ENCODE peak calls at places on chromosome 4, in six cellular contexts. X is OCI-LY7; M is GM23338; N is osteoblast; P is kidney; I is CD4-positive, CD25-positive, alpha-beta regulatory T cell. F is an unnamed sample. For H3K36me3, the result is how much of the 10 kb centered on the place peaks cover.

GRCh38 chr4:37802068-37802666 is 24.3 kb upstream of the PGM2 start:
- DNase-seq in X (peak), M (peak), N (peak), P (no peak), I (no peak), F (peak)

GRCh38 chr4:142231787-142232186 is 595.4 kb downstream of the IL15 start:
- DNase-seq in X (no peak), M (no peak), N (no peak), P (no peak), I (no peak), F (no peak)

GRCh38 chr4:184280591-184281071 is 63.0 kb upstream of the ENPP6 start:
- DNase-seq in X (peak), M (no peak), N (no peak), P (no peak), I (peak), F (no peak)

GRCh38 chr4:121009578-121010338 is 62.6 kb downstream of the NDNF start:
- DNase-seq in X (no peak), M (no peak), N (no peak), P (no peak), I (no peak), F (no peak)

GRCh38 chr4:111836601-111837000 is 308.7 kb upstream of the FAM241A start:
- DNase-seq in X (no peak), M (no peak), N (no peak), P (no peak), I (no peak), F (no peak)

GRCh38 chr4:15855804-15856475 is 77.8 kb downstream of the CD38 start:
- DNase-seq in X (no peak), M (no peak), N (no peak), P (peak), I (no peak), F (no peak)

GRCh38 chr4:70269674-70270073 is 27.3 kb downstream of the CSN3 start:
- DNase-seq in X (no peak), M (peak), N (no peak), P (no peak), I (no peak), F (peak)

GRCh38 chr4:6902318-6903042 is 7.1 kb upstream of the TBC1D14 start:
- DNase-seq in X (no peak), M (no peak), N (no peak), P (no peak), I (no peak), F (peak)

GRCh38 chr4:129578336-129578735 is 482.4 kb downstream of the C4orf33 start:
- DNase-seq in X (no peak), M (no peak), N (no peak), P (no peak), I (no peak), F (no peak)

GRCh38 chr4:130333241-130333759 is 1237.3 kb downstream of the C4orf33 start:
- DNase-seq in X (no peak), M (no peak), N (no peak), P (no peak), I (no peak), F (no peak)

GRCh38 chr4:6494431-6495295 is 22.2 kb upstream of the PPP2R2C start:
- DNase-seq in X (no peak), M (no peak), N (no peak), P (no peak), I (no peak), F (no peak)

GRCh38 chr4:85776579-85776978 is 301.6 kb downstream of the ARHGAP24 start:
- DNase-seq in X (no peak), M (no peak), N (no peak), P (no peak), I (no peak), F (no peak)

GRCh38 chr4:149785686-149786431 is 29.8 kb downstream of the IQCM start:
- DNase-seq in X (no peak), M (peak), N (no peak), P (no peak), I (no peak), F (no peak)

GRCh38 chr4:8909548-8909947 is 37.9 kb upstream of the HMX1 start:
- DNase-seq in X (no peak), M (no peak), N (peak), P (no peak), I (no peak), F (no peak)

GRCh38 chr4:177339794-177340374 is 30.2 kb downstream of the NEIL3 start:
- DNase-seq in X (peak), M (peak), N (peak), P (no peak), I (no peak), F (peak)

GRCh38 chr4:16457944-16458343 is 231.7 kb upstream of the TAPT1 start:
- DNase-seq in X (no peak), M (no peak), N (peak), P (no peak), I (no peak), F (no peak)

DNA sequence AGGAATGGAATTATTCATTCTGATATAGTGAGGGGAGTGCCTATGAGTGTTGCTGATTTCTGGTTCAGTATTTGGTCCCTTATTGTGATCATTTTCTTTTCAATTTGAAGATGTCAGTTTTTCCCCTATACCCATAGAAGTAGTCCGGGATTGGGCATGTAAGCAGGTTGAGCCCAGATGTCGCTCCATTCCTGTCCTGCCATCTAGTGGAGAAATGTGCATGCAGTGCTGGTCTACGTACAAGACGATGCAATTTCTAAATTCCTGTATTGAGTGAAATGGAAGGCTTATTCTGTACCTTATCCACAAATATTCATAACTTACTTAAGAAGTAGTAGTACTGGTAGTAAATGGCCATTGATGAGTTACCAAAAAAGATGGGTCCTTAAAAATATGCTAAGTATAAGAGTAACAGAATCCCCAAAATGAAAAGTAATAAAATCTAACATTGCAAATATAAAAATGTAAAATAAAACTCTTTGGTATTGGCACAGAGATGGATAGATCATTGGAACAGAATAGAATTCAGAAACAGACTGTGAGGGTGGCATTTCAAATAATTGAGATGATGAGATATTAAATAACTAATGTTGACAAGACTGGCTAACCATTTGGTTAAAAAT is 60.9 kb downstream of the UGT8 start:
- DNase-seq in X (peak), M (peak), N (peak), P (no peak), I (no peak), F (peak)
- H3K27ac ChIP-seq in X (no peak), M (no peak), N (no peak), P (no peak), I (no peak), F (no peak)

GRCh38 chr4:186710521-186711119 is 13.0 kb downstream of the FAT1 start:
- DNase-seq in X (no peak), M (no peak), N (no peak), P (no peak), I (no peak), F (no peak)

GRCh38 chr4:186708554-186708953 is 15.1 kb downstream of the FAT1 start:
- DNase-seq in X (no peak), M (no peak), N (no peak), P (no peak), I (no peak), F (no peak)

GRCh38 chr4:186707996-186708395 is 15.7 kb downstream of the FAT1 start:
- DNase-seq in X (no peak), M (no peak), N (no peak), P (no peak), I (no peak), F (no peak)

GRCh38 chr4:186709509-186709908 is 14.1 kb downstream of the FAT1 start:
- DNase-seq in X (no peak), M (no peak), N (no peak), P (no peak), I (no peak), F (no peak)

GRCh38 chr4:186707574-186707973 is 16.1 kb downstream of the FAT1 start:
- DNase-seq in X (no peak), M (no peak), N (no peak), P (no peak), I (no peak), F (no peak)
- H3K36me3 ChIP-seq in X (under half), M (under half), N (half or more), P (under half), I (under half), F (under half)

GRCh38 chr4:168304744-168305459 is 13.7 kb downstream of the DDX60 start:
- DNase-seq in X (no peak), M (no peak), N (peak), P (no peak), I (no peak), F (peak)

GRCh38 chr4:168306476-168306875 is 12.1 kb downstream of the DDX60 start:
- DNase-seq in X (no peak), M (no peak), N (no peak), P (no peak), I (no peak), F (no peak)

GRCh38 chr4:168308912-168309311 is 9.6 kb downstream of the DDX60 start:
- DNase-seq in X (no peak), M (no peak), N (no peak), P (no peak), I (no peak), F (no peak)

DNA sequence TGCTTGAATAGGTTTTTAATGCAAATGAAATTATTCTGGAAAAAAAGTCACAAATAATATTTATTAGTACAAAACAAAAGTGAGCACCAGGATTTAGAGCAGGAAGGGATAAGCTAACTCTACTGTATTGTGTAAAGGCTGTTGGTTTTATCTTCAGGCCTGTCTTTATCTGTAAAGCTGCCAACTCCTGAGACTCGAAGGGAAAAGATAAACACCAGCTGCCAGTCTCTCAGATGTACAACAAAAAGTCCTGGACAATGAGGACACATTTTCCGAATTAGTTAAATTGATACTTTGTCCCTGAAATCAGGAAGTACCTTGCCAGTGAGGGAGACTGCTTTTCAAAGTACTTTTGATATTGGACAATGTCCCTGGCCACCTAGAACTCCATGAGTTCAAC is 8.8 kb downstream of the DDX60 start:
- DNase-seq in X (no peak), M (peak), N (no peak), P (no peak), I (no peak), F (peak)
- H3K27ac ChIP-seq in X (no peak), M (no peak), N (no peak), P (no peak), I (no peak), F (peak)

DNA sequence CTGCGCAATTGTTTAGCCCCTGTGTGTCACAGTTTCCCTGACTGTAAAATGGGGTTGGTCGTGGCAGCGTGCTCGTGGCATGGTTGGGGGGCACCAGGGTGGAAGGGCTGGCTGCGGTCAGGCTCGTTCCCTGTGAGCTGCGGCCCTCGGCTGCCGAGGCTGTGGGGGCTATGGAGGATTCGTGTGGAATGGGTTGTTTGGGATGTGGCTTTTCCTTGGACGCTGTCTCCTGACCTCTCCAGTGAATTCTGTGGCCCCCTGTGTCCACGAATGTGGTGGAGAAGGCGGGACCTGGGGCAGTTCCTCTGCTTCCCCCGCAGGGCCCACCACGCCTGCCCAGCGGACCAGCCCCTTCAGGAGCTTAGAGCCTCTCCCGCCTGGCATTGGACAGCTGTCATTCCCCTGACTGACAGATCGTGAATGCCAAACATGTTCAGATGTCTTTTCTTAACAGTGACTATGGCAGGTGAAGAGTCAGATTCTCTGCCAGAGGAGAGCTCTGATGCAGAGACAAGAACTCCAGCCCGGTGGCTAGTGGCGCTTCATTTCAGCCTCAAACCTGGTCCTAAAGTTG is 17.2 kb upstream of the HGFAC start:
- DNase-seq in X (no peak), M (no peak), N (no peak), P (no peak), I (no peak), F (no peak)
- H3K36me3 ChIP-seq in X (under half), M (under half), N (under half), P (under half), I (under half), F (under half)

GRCh38 chr4:40206421-40206820 is 9.6 kb downstream of the RHOH start:
- DNase-seq in X (no peak), M (no peak), N (no peak), P (no peak), I (no peak), F (no peak)

GRCh38 chr4:40210776-40211175 is 13.9 kb downstream of the RHOH start:
- DNase-seq in X (no peak), M (no peak), N (no peak), P (no peak), I (no peak), F (no peak)

GRCh38 chr4:40212674-40213504 is 16.1 kb downstream of the RHOH start:
- DNase-seq in X (no peak), M (no peak), N (no peak), P (no peak), I (no peak), F (no peak)

GRCh38 chr4:40211224-40212185 is 14.7 kb downstream of the RHOH start:
- DNase-seq in X (no peak), M (no peak), N (no peak), P (no peak), I (no peak), F (no peak)

GRCh38 chr4:40209401-40209800 is 12.6 kb downstream of the RHOH start:
- DNase-seq in X (no peak), M (no peak), N (no peak), P (no peak), I (no peak), F (no peak)
- H3K27ac ChIP-seq in X (peak), M (no peak), N (no peak), P (no peak), I (peak), F (no peak)

DNA sequence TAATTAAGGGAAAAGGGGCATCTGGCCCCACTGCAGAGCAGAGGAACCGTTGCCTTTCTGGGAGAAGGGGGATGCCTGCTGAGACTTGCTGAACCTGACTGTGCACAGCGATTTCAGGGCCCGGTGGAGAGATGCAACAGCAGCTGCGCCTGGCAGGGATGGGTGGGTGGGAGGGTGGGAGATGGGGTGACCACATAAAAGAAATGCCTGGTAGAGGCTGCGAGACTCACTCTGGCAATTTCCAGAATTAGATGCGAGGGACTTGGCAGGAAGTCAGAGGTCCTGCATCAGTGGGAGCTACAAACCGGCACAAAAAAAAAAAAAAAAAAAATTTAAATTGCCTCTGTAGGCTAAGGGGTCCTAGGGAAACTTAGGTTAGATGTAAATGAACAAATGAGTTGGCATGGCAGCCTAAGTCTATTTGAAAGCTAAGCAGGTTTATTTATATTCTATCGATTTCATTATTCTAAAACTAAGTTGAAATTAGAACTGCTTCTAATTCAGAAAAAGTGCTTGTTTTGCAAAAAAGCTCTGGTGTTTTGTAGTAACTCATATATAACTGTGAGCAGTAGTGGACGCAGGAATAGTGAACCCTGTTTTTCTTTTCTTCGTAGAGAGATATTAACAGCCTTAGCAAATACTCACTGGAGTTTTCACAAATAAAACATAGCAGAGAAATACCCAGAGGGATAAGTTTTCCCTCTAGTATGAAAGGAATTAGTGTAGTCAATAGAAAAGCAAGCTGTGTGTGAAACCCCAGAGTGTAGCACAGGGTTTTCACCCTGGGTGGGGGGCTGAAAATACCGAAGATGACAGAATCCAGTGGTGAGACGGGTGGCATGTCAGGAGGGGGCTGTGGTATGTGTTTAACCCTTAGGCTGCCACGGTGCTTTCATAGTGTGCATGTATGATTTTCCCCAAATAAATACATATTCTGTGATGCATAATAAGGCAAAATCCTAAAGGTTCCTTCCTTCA is 130.1 kb downstream of the EGF start:
- DNase-seq in X (no peak), M (no peak), N (no peak), P (no peak), I (no peak), F (no peak)
- H3K36me3 ChIP-seq in X (under half), M (under half), N (under half), P (under half), I (under half), F (under half)

GRCh38 chr4:171101845-171102244 is 711.4 kb upstream of the GALNTL6 start:
- DNase-seq in X (no peak), M (peak), N (no peak), P (no peak), I (no peak), F (no peak)
- H3K27ac ChIP-seq in X (no peak), M (no peak), N (no peak), P (no peak), I (no peak), F (no peak)